ENCODE peak calls at places on chromosome 17, in five cellular contexts. One of them, this sample, is unnamed.

GRCh38 chr17:57480438-57481196 is 224.3 kb downstream of the MSI2 start:
- DNase-seq in IMR-90: peak
- DNase-seq in esophagus muscularis mucosa: no peak
- DNase-seq in A549: no peak
- DNase-seq in prostate gland: peak
- DNase-seq in this sample: no peak

GRCh38 chr17:35988164-35988563 is 1.6 kb upstream of the CCL14 start:
- DNase-seq in A549: no peak
- DNase-seq in IMR-90: no peak
- DNase-seq in esophagus muscularis mucosa: no peak
- DNase-seq in prostate gland: no peak
- DNase-seq in this sample: no peak

GRCh38 chr17:42913527-42913926 is 12.9 kb downstream of the G6PC1 start:
- DNase-seq in prostate gland: no peak
- DNase-seq in IMR-90: peak
- DNase-seq in A549: no peak
- DNase-seq in esophagus muscularis mucosa: no peak
- DNase-seq in this sample: no peak

GRCh38 chr17:163514-164103 is 17.8 kb downstream of the DOC2B start:
- DNase-seq in IMR-90: no peak
- DNase-seq in A549: no peak
- DNase-seq in esophagus muscularis mucosa: no peak
- DNase-seq in prostate gland: no peak
- DNase-seq in this sample: no peak

GRCh38 chr17:80996422-80997305 is 5.0 kb downstream of the CHMP6 start:
- DNase-seq in esophagus muscularis mucosa: no peak
- DNase-seq in IMR-90: no peak
- DNase-seq in prostate gland: no peak
- DNase-seq in A549: no peak
- DNase-seq in this sample: no peak

GRCh38 chr17:5785343-5785742 is 201.0 kb upstream of the NLRP1 start:
- DNase-seq in prostate gland: no peak
- DNase-seq in IMR-90: peak
- DNase-seq in esophagus muscularis mucosa: no peak
- DNase-seq in A549: no peak
- DNase-seq in this sample: no peak

GRCh38 chr17:9240659-9241370 is 219.5 kb downstream of the NTN1 start:
- DNase-seq in A549: no peak
- DNase-seq in prostate gland: peak
- DNase-seq in esophagus muscularis mucosa: peak
- DNase-seq in IMR-90: peak
- DNase-seq in this sample: peak

GRCh38 chr17:50611639-50612038 is 23.0 kb upstream of the ABCC3 start:
- DNase-seq in esophagus muscularis mucosa: no peak
- DNase-seq in A549: no peak
- DNase-seq in prostate gland: no peak
- DNase-seq in IMR-90: peak
- DNase-seq in this sample: no peak

GRCh38 chr17:40168262-40168832 is 8.9 kb upstream of the RAPGEFL1 start:
- DNase-seq in esophagus muscularis mucosa: no peak
- DNase-seq in A549: peak
- DNase-seq in IMR-90: peak
- DNase-seq in prostate gland: peak
- DNase-seq in this sample: no peak

GRCh38 chr17:47707884-47708283 is 13.9 kb downstream of the TBKBP1 start:
- DNase-seq in IMR-90: no peak
- DNase-seq in A549: no peak
- DNase-seq in esophagus muscularis mucosa: no peak
- DNase-seq in prostate gland: no peak
- DNase-seq in this sample: no peak

GRCh38 chr17:72822358-72823023 is 270.0 kb downstream of the SLC39A11 start:
- DNase-seq in esophagus muscularis mucosa: no peak
- DNase-seq in IMR-90: no peak
- DNase-seq in A549: no peak
- DNase-seq in prostate gland: no peak
- DNase-seq in this sample: peak

GRCh38 chr17:57466042-57466471 is 209.7 kb downstream of the MSI2 start:
- DNase-seq in IMR-90: no peak
- DNase-seq in prostate gland: no peak
- DNase-seq in esophagus muscularis mucosa: no peak
- DNase-seq in A549: no peak
- DNase-seq in this sample: no peak

GRCh38 chr17:61081959-61082358 is 317.7 kb upstream of the TBX2 start:
- DNase-seq in esophagus muscularis mucosa: no peak
- DNase-seq in A549: no peak
- DNase-seq in IMR-90: no peak
- DNase-seq in prostate gland: no peak
- DNase-seq in this sample: no peak

GRCh38 chr17:35740216-35740615 is 8.8 kb downstream of the RASL10B start:
- DNase-seq in IMR-90: no peak
- DNase-seq in prostate gland: no peak
- DNase-seq in esophagus muscularis mucosa: no peak
- DNase-seq in A549: no peak
- DNase-seq in this sample: peak

GRCh38 chr17:37648555-37648954 is 5.3 kb upstream of the DDX52 start:
- DNase-seq in prostate gland: no peak
- DNase-seq in IMR-90: peak
- DNase-seq in A549: no peak
- DNase-seq in esophagus muscularis mucosa: no peak
- DNase-seq in this sample: no peak

GRCh38 chr17:80790021-80790765 is 201.4 kb upstream of the CHMP6 start:
- DNase-seq in prostate gland: no peak
- DNase-seq in esophagus muscularis mucosa: no peak
- DNase-seq in IMR-90: no peak
- DNase-seq in A549: no peak
- DNase-seq in this sample: no peak

GRCh38 chr17:17570798-17571716 is 20.5 kb downstream of the PEMT start:
- DNase-seq in IMR-90: no peak
- DNase-seq in A549: no peak
- DNase-seq in esophagus muscularis mucosa: no peak
- DNase-seq in prostate gland: no peak
- DNase-seq in this sample: no peak

GRCh38 chr17:60524463-60525346 is 1.3 kb downstream of the APPBP2 start:
- DNase-seq in IMR-90: peak
- DNase-seq in A549: no peak
- DNase-seq in prostate gland: no peak
- DNase-seq in esophagus muscularis mucosa: peak
- DNase-seq in this sample: no peak

GRCh38 chr17:42288985-42289862 is 926 bp downstream of the STAT5A start:
- DNase-seq in esophagus muscularis mucosa: no peak
- DNase-seq in A549: no peak
- DNase-seq in IMR-90: no peak
- DNase-seq in prostate gland: no peak
- DNase-seq in this sample: no peak

GRCh38 chr17:71176315-71176714 is 944.5 kb upstream of the SOX9 start:
- DNase-seq in IMR-90: no peak
- DNase-seq in esophagus muscularis mucosa: no peak
- DNase-seq in A549: no peak
- DNase-seq in prostate gland: no peak
- DNase-seq in this sample: no peak

GRCh38 chr17:40192961-40193360 is 15.7 kb downstream of the RAPGEFL1 start:
- DNase-seq in IMR-90: no peak
- DNase-seq in A549: no peak
- DNase-seq in esophagus muscularis mucosa: no peak
- DNase-seq in prostate gland: no peak
- DNase-seq in this sample: no peak

GRCh38 chr17:40450175-40450574 is 6.9 kb downstream of the IGFBP4 start:
- DNase-seq in IMR-90: peak
- DNase-seq in esophagus muscularis mucosa: no peak
- DNase-seq in A549: peak
- DNase-seq in prostate gland: no peak
- DNase-seq in this sample: no peak

GRCh38 chr17:8131844-8132441 is 8.0 kb upstream of the HES7 start:
- DNase-seq in A549: no peak
- DNase-seq in prostate gland: no peak
- DNase-seq in esophagus muscularis mucosa: no peak
- DNase-seq in IMR-90: no peak
- DNase-seq in this sample: no peak

GRCh38 chr17:68903294-68903693 is 51.9 kb downstream of the ABCA8 start:
- DNase-seq in IMR-90: no peak
- DNase-seq in A549: no peak
- DNase-seq in esophagus muscularis mucosa: no peak
- DNase-seq in prostate gland: no peak
- DNase-seq in this sample: no peak

GRCh38 chr17:79781012-79781665 is 3.2 kb downstream of the CBX2 start:
- DNase-seq in prostate gland: no peak
- DNase-seq in A549: no peak
- DNase-seq in IMR-90: no peak
- DNase-seq in esophagus muscularis mucosa: no peak
- DNase-seq in this sample: no peak

GRCh38 chr17:80504671-80505413 is 28.4 kb upstream of the NPTX1 start:
- DNase-seq in IMR-90: peak
- DNase-seq in esophagus muscularis mucosa: no peak
- DNase-seq in A549: peak
- DNase-seq in prostate gland: no peak
- DNase-seq in this sample: no peak

GRCh38 chr17:35947156-35947585 is 3.7 kb upstream of the LYZL6 start:
- DNase-seq in A549: peak
- DNase-seq in IMR-90: peak
- DNase-seq in esophagus muscularis mucosa: no peak
- DNase-seq in prostate gland: no peak
- DNase-seq in this sample: no peak

GRCh38 chr17:41002814-41003213 is 3.1 kb upstream of the KRTAP3-2 start:
- DNase-seq in IMR-90: peak
- DNase-seq in esophagus muscularis mucosa: no peak
- DNase-seq in prostate gland: no peak
- DNase-seq in A549: no peak
- DNase-seq in this sample: no peak

GRCh38 chr17:4566785-4567184 is 6.4 kb upstream of the GGT6 start:
- DNase-seq in esophagus muscularis mucosa: no peak
- DNase-seq in IMR-90: peak
- DNase-seq in prostate gland: peak
- DNase-seq in A549: peak
- DNase-seq in this sample: peak

GRCh38 chr17:46020023-46020735 is 21.1 kb downstream of the STH start:
- DNase-seq in prostate gland: no peak
- DNase-seq in esophagus muscularis mucosa: no peak
- DNase-seq in A549: no peak
- DNase-seq in IMR-90: no peak
- DNase-seq in this sample: peak

GRCh38 chr17:34673516-34673915 is 94.1 kb downstream of the TMEM132E start:
- DNase-seq in A549: no peak
- DNase-seq in IMR-90: no peak
- DNase-seq in prostate gland: no peak
- DNase-seq in esophagus muscularis mucosa: no peak
- DNase-seq in this sample: no peak

DNA sequence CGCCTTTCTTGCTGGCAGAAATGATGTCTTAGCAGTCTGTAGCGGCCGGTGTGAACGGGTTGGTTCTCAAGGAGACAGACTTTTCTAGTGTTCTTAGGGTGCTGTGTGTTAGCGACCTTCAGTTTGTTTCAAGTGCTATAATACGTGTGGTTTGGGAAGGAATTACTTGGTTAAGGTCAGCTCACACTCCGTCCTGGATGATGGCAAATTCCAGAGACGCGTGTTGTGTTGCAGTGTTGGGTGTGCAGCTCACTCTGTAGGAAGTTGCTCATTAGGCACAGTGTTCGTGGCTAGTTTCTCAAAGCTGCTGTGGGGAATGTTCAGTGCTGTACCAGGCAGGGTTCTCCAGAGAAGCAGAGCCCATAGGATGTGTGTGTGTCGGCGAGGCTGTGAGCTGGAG is 37.7 kb downstream of the ZNF750 start:
- DNase-seq in IMR-90: peak
- DNase-seq in esophagus muscularis mucosa: no peak
- DNase-seq in prostate gland: no peak
- DNase-seq in A549: no peak
- DNase-seq in this sample: no peak
- H3K4me3 ChIP-seq in IMR-90: no peak
- H3K4me3 ChIP-seq in esophagus muscularis mucosa: no peak
- H3K4me3 ChIP-seq in prostate gland: no peak
- H3K4me3 ChIP-seq in A549: no peak
- H3K4me3 ChIP-seq in this sample: no peak

GRCh38 chr17:65662166-65662565 is 100.7 kb upstream of the AXIN2 start:
- DNase-seq in IMR-90: peak
- DNase-seq in prostate gland: no peak
- DNase-seq in A549: no peak
- DNase-seq in esophagus muscularis mucosa: no peak
- DNase-seq in this sample: no peak
- TF ChIP-seq CTCF in IMR-90: no peak
- TF ChIP-seq CTCF in prostate gland: no peak
- TF ChIP-seq CTCF in A549: no peak
- TF ChIP-seq CTCF in esophagus muscularis mucosa: no peak
- TF ChIP-seq CTCF in this sample: no peak

DNA sequence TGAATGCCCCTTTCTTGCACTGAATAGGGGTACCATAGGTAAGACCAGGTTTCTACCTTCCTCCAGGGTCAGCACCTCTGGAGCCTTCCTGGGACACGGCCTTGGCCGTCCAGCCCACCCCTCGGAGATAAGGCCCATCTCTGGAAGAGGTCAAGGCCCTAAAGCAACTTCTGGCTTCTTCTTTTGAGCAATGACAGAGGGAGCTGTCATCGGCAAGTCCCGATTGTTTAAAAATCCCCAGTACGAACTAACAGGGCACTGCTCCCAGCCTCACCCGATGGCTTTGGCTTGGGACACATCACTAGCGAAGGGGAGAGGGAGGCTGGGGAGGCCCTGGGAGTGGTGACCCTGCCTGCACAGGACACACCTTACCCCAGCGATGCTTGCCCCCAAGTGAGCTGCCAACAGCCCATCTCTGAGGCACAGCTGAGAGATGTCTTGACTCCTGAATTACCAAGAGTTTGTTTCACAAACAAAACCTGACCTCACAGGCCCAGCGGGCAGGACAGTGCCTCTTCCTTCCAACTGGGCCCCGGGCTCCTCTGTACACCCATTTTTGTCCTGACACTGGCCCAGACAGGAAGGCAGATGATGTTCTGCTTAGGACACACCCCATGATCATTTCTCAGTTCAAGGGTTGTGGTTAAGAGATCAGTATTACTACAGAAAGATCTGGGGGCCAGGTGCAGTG is 4.8 kb downstream of the SYNGR2 start:
- DNase-seq in prostate gland: no peak
- DNase-seq in A549: no peak
- DNase-seq in IMR-90: no peak
- DNase-seq in esophagus muscularis mucosa: no peak
- DNase-seq in this sample: no peak
- TF ChIP-seq POLR2A in prostate gland: no peak
- TF ChIP-seq POLR2A in A549: no peak
- TF ChIP-seq POLR2A in IMR-90: no peak
- TF ChIP-seq POLR2A in esophagus muscularis mucosa: no peak
- TF ChIP-seq POLR2A in this sample: no peak

DNA sequence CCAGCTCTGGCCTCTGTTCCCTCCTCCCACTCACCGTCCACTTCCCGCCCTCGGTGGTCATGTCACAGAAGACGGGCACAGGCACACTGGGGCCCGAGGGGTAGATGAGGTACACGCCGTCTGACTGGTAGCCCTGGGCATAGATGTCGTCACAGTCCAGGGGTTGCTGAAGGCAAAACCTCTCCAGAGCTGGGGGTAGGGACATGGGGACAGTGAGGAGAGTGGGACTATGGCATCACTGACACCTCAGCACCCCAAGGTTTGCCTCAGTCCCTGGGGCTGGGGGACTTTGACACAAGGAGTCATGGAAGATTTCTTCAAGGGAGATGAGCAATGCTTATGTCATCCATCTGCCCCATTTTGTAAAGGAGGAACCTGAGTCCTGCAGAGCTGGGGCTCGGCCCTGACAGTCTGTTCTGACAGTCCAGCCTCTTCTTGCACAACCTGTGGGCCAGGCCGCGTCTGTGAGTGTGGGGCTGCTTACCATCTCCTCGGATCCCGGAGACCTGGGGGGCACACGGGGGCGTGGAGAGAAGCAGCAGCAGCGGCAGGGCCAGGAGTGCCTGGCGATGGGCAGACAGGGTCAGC is 620 bp downstream of the MFAP4 start:
- DNase-seq in A549: peak
- DNase-seq in esophagus muscularis mucosa: no peak
- DNase-seq in IMR-90: peak
- DNase-seq in prostate gland: no peak
- DNase-seq in this sample: peak
- H3K4me3 ChIP-seq in A549: no peak
- H3K4me3 ChIP-seq in esophagus muscularis mucosa: peak
- H3K4me3 ChIP-seq in IMR-90: peak
- H3K4me3 ChIP-seq in prostate gland: no peak
- H3K4me3 ChIP-seq in this sample: no peak